ENCODE peak calls at places on chromosomes 11 and 22, in four cellular contexts. One of them, this sample, is unnamed.

GRCh38 chr22:28015676-28016601 is 96.9 kb upstream of the PITPNB start:
- DNase-seq in GM12878: no peak
- DNase-seq in A549: no peak
- DNase-seq in HepG2: no peak
- DNase-seq in this sample: peak

GRCh38 chr11:15937601-15938361 is 418.6 kb downstream of the SOX6 start:
- DNase-seq in GM12878: no peak
- DNase-seq in HepG2: no peak
- DNase-seq in A549: no peak
- DNase-seq in this sample: no peak

GRCh38 chr22:27990879-27991278 is 71.8 kb upstream of the PITPNB start:
- DNase-seq in A549: peak
- DNase-seq in GM12878: no peak
- DNase-seq in HepG2: peak
- DNase-seq in this sample: peak

GRCh38 chr11:104968856-104969776 is 742 bp upstream of the CASP4 start:
- DNase-seq in GM12878: no peak
- DNase-seq in HepG2: peak
- DNase-seq in A549: no peak
- DNase-seq in this sample: no peak

GRCh38 chr11:14300661-14301304 is 58.2 kb downstream of the RRAS2 start:
- DNase-seq in HepG2: peak
- DNase-seq in GM12878: no peak
- DNase-seq in A549: peak
- DNase-seq in this sample: peak

GRCh38 chr11:116357769-116358544 is 414.8 kb downstream of the BUD13 start:
- DNase-seq in A549: no peak
- DNase-seq in GM12878: no peak
- DNase-seq in HepG2: no peak
- DNase-seq in this sample: no peak

GRCh38 chr11:106281455-106282173 is 204.2 kb downstream of the AASDHPPT start:
- DNase-seq in A549: peak
- DNase-seq in HepG2: no peak
- DNase-seq in GM12878: no peak
- DNase-seq in this sample: no peak

GRCh38 chr11:110774138-110775014 is 62.1 kb upstream of the ARHGAP20 start:
- DNase-seq in HepG2: no peak
- DNase-seq in GM12878: no peak
- DNase-seq in A549: no peak
- DNase-seq in this sample: no peak

GRCh38 chr11:10490032-10490397 is 35.0 kb downstream of the AMPD3 start:
- DNase-seq in A549: no peak
- DNase-seq in GM12878: no peak
- DNase-seq in HepG2: no peak
- DNase-seq in this sample: no peak

GRCh38 chr11:134830312-134830711 is 418.3 kb upstream of the B3GAT1 start:
- DNase-seq in GM12878: no peak
- DNase-seq in HepG2: no peak
- DNase-seq in A549: no peak
- DNase-seq in this sample: no peak

GRCh38 chr11:35162795-35163194 is 23.8 kb downstream of the CD44 start:
- DNase-seq in GM12878: no peak
- DNase-seq in A549: no peak
- DNase-seq in HepG2: no peak
- DNase-seq in this sample: no peak

GRCh38 chr11:71977743-71978418 is 20.8 kb upstream of the IL18BP start:
- DNase-seq in A549: peak
- DNase-seq in GM12878: peak
- DNase-seq in HepG2: peak
- DNase-seq in this sample: peak

GRCh38 chr22:27438271-27438980 is 363.1 kb downstream of the MN1 start:
- DNase-seq in GM12878: no peak
- DNase-seq in A549: no peak
- DNase-seq in HepG2: no peak
- DNase-seq in this sample: peak

GRCh38 chr11:5289696-5290095 is 12.1 kb downstream of the OR51B4 start:
- DNase-seq in A549: no peak
- DNase-seq in HepG2: no peak
- DNase-seq in GM12878: no peak
- DNase-seq in this sample: no peak

GRCh38 chr22:46149493-46149997 is 781 bp upstream of the PPARA start:
- DNase-seq in HepG2: no peak
- DNase-seq in GM12878: no peak
- DNase-seq in A549: no peak
- DNase-seq in this sample: no peak

GRCh38 chr22:21000215-21000986 is 1.5 kb downstream of the THAP7 start:
- DNase-seq in GM12878: no peak
- DNase-seq in HepG2: no peak
- DNase-seq in A549: no peak
- DNase-seq in this sample: no peak

GRCh38 chr11:119774180-119774763 is 45.3 kb upstream of the NECTIN1 start:
- DNase-seq in GM12878: no peak
- DNase-seq in HepG2: peak
- DNase-seq in A549: no peak
- DNase-seq in this sample: no peak

GRCh38 chr11:100338144-100338840 is 348.8 kb upstream of the ARHGAP42 start:
- DNase-seq in A549: no peak
- DNase-seq in HepG2: no peak
- DNase-seq in GM12878: no peak
- DNase-seq in this sample: no peak

GRCh38 chr11:62574363-62575057 is 819 bp upstream of the EEF1G start:
- DNase-seq in GM12878: no peak
- DNase-seq in A549: no peak
- DNase-seq in HepG2: no peak
- DNase-seq in this sample: peak

GRCh38 chr11:2673871-2674471 is 25.8 kb downstream of the KCNQ1OT1 start:
- DNase-seq in HepG2: no peak
- DNase-seq in A549: no peak
- DNase-seq in GM12878: no peak
- DNase-seq in this sample: no peak

GRCh38 chr11:20248345-20248744 is 88.1 kb upstream of the DBX1 start:
- DNase-seq in HepG2: no peak
- DNase-seq in GM12878: no peak
- DNase-seq in A549: no peak
- DNase-seq in this sample: no peak

GRCh38 chr11:114197799-114198500 is 98.2 kb upstream of the NNMT start:
- DNase-seq in A549: no peak
- DNase-seq in HepG2: no peak
- DNase-seq in GM12878: no peak
- DNase-seq in this sample: no peak

GRCh38 chr22:29716814-29717213 is 3.0 kb upstream of the CABP7 start:
- DNase-seq in HepG2: peak
- DNase-seq in GM12878: no peak
- DNase-seq in A549: no peak
- DNase-seq in this sample: no peak

GRCh38 chr11:112822478-112823274 is 138.5 kb upstream of the NCAM1 start:
- DNase-seq in GM12878: no peak
- DNase-seq in A549: no peak
- DNase-seq in HepG2: no peak
- DNase-seq in this sample: no peak

GRCh38 chr11:102800774-102801173 is 2.8 kb upstream of the MMP1 start:
- DNase-seq in GM12878: no peak
- DNase-seq in HepG2: no peak
- DNase-seq in A549: no peak
- DNase-seq in this sample: no peak

GRCh38 chr22:30605449-30606110 is 1.4 kb upstream of the TCN2 start:
- DNase-seq in HepG2: peak
- DNase-seq in GM12878: no peak
- DNase-seq in A549: peak
- DNase-seq in this sample: peak

GRCh38 chr11:44617671-44618461 is 52.4 kb downstream of the CD82 start:
- DNase-seq in GM12878: no peak
- DNase-seq in A549: no peak
- DNase-seq in HepG2: no peak
- DNase-seq in this sample: no peak

GRCh38 chr11:120660024-120660565 is 148.5 kb downstream of the GRIK4 start:
- DNase-seq in A549: peak
- DNase-seq in GM12878: no peak
- DNase-seq in HepG2: peak
- DNase-seq in this sample: peak

GRCh38 chr11:26063915-26064314 is 268.0 kb upstream of the ANO3 start:
- DNase-seq in A549: no peak
- DNase-seq in HepG2: no peak
- DNase-seq in GM12878: no peak
- DNase-seq in this sample: no peak

GRCh38 chr11:74276581-74276980 is 34.9 kb downstream of the P4HA3 start:
- DNase-seq in HepG2: no peak
- DNase-seq in A549: no peak
- DNase-seq in GM12878: no peak
- DNase-seq in this sample: no peak

GRCh38 chr22:44363214-44363979 is 50.6 kb upstream of the SHISAL1 start:
- DNase-seq in A549: peak
- DNase-seq in GM12878: no peak
- DNase-seq in HepG2: peak
- DNase-seq in this sample: peak

GRCh38 chr11:110434952-110435779 is 5.4 kb downstream of the FDX1 start:
- DNase-seq in A549: no peak
- DNase-seq in HepG2: peak
- DNase-seq in GM12878: no peak
- DNase-seq in this sample: no peak

GRCh38 chr11:70825893-70826540 is 426.4 kb downstream of the SHANK2 start:
- DNase-seq in GM12878: no peak
- DNase-seq in A549: no peak
- DNase-seq in HepG2: no peak
- DNase-seq in this sample: peak

GRCh38 chr11:64842366-64842759 is 2.1 kb downstream of the CDC42BPG start:
- DNase-seq in GM12878: no peak
- DNase-seq in A549: no peak
- DNase-seq in HepG2: no peak
- DNase-seq in this sample: no peak

GRCh38 chr22:19891350-19892248 is 36.9 kb upstream of the GNB1L start:
- DNase-seq in A549: no peak
- DNase-seq in GM12878: no peak
- DNase-seq in HepG2: peak
- DNase-seq in this sample: peak

GRCh38 chr22:46125311-46125710 is 25.0 kb upstream of the PPARA start:
- DNase-seq in HepG2: no peak
- DNase-seq in A549: no peak
- DNase-seq in GM12878: no peak
- DNase-seq in this sample: no peak

GRCh38 chr11:2301631-2302272 is at the start of the genes C11orf21 and TSPAN32:
- DNase-seq in A549: no peak
- DNase-seq in HepG2: peak
- DNase-seq in GM12878: no peak
- DNase-seq in this sample: no peak

GRCh38 chr22:23784215-23784732 is 2.5 kb upstream of the SMARCB1 start:
- DNase-seq in GM12878: no peak
- DNase-seq in HepG2: peak
- DNase-seq in A549: no peak
- DNase-seq in this sample: no peak

GRCh38 chr22:37741312-37741795 is 44.5 kb downstream of the TRIOBP start:
- DNase-seq in A549: peak
- DNase-seq in HepG2: peak
- DNase-seq in GM12878: no peak
- DNase-seq in this sample: peak

GRCh38 chr22:37739611-37740049 is 42.8 kb downstream of the TRIOBP start:
- DNase-seq in HepG2: no peak
- DNase-seq in GM12878: no peak
- DNase-seq in A549: no peak
- DNase-seq in this sample: no peak

GRCh38 chr22:37742374-37743092 is 45.7 kb downstream of the TRIOBP start:
- DNase-seq in A549: no peak
- DNase-seq in HepG2: no peak
- DNase-seq in GM12878: no peak
- DNase-seq in this sample: no peak

GRCh38 chr22:37739000-37739399 is 42.2 kb downstream of the TRIOBP start:
- DNase-seq in GM12878: no peak
- DNase-seq in HepG2: no peak
- DNase-seq in A549: no peak
- DNase-seq in this sample: no peak

DNA sequence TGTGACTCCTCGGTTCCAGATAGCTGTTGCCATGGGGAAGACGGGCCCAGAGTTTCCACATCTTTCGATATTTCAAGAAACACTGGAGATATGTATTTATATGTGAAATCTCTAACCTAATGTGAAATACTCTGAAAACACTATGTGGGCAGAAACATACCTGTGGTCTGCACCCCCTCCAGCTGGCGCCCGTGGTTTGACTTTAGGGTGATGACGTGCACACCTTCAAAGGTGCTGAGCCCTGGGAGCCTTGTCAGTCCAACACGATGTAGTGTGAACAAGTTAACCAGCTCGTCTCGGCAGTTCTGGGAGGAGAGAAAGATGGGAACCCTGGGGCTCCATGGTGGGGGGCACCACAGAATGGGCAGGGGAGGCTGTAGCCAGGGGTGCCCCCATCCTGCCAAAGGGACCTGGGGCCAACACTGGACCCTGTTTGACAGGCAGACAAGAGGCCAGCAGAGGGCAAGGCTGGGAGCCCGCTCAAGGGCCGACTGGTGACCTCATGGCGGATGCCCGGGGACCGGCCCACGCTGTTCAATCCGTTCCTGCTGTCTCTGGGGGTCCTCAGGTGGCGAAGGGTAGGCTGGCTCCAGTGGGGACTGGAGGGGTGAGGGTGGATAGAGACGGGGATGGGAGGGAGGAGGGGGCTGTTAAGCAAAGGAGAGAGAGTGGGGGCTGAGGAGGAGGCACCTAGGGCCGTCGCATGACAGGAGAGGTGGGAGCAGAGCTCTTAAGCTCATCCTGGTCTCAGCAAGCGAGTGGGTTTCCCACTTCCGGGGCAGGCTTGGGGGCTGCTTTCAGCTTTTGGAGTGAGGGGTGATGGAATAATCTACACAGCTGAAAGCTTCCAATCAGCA is 43.8 kb downstream of the TRIOBP start:
- DNase-seq in A549: no peak
- DNase-seq in HepG2: no peak
- DNase-seq in GM12878: no peak
- DNase-seq in this sample: no peak
- TF ChIP-seq PBX3 in A549: no peak
- TF ChIP-seq PBX3 in HepG2: no peak
- TF ChIP-seq PBX3 in GM12878: no peak
- TF ChIP-seq PBX3 in this sample: no peak

GRCh38 chr11:79762271-79762935 is 321.6 kb upstream of the TENM4 start:
- DNase-seq in HepG2: peak
- DNase-seq in A549: no peak
- DNase-seq in GM12878: no peak
- DNase-seq in this sample: no peak
- TF ChIP-seq PBX3 in HepG2: no peak
- TF ChIP-seq PBX3 in A549: no peak
- TF ChIP-seq PBX3 in GM12878: no peak
- TF ChIP-seq PBX3 in this sample: no peak

GRCh38 chr22:38272373-38273134 is at the start of gene TMEM184B:
- DNase-seq in GM12878: no peak
- DNase-seq in HepG2: no peak
- DNase-seq in A549: peak
- DNase-seq in this sample: peak
- TF ChIP-seq PBX3 in GM12878: no peak
- TF ChIP-seq PBX3 in HepG2: no peak
- TF ChIP-seq PBX3 in A549: no peak
- TF ChIP-seq PBX3 in this sample: no peak

DNA sequence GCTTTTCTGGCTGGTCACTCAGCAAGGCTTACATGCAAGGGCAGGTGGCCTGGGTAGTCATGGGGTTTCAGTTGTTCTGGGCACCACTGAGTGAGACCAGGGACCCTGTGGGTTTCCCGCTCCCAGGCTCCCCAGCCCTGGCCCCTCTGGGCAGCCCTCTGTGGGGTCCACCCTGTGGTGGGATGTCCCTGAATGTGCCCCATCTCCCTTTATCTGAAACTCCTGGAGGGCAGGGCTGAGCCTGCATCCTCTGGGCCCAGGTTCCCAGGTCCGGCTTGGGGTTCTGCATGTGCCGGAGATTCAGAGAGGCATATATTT is 1041.0 kb downstream of the BRD1 start:
- DNase-seq in HepG2: no peak
- DNase-seq in A549: no peak
- DNase-seq in GM12878: no peak
- DNase-seq in this sample: no peak
- TF ChIP-seq PBX3 in HepG2: no peak
- TF ChIP-seq PBX3 in A549: no peak
- TF ChIP-seq PBX3 in GM12878: no peak
- TF ChIP-seq PBX3 in this sample: no peak